ENCODE peak calls at places on chromosomes 11 and 22, in ten cellular contexts. H is brain microvascular endothelial cell; Y is pancreas; C is spleen; O is SK-N-SH; P is fibroblast of mammary gland; B is transverse colon; M is CD8-positive, alpha-beta T cell; L is left ventricle myocardium inferior; R is tibial artery. Z is an unnamed sample.
A peak's percentile ranks its signal among the peaks of the same experiment; 100 is the strongest.

GRCh38 chr22:49189871-49190270 is 637.8 kb downstream of the BRD1 start:
- DNase-seq in H (no peak), L (no peak), R (no peak), M (no peak), O (no peak), P (no peak), B (no peak), Y (no peak), C (peak; percentile 55), Z (no peak)

GRCh38 chr11:2093575-2094353 is 45.4 kb downstream of the IGF2 start:
- DNase-seq in R (peak; percentile 24), B (no peak), O (no peak), M (no peak), P (peak; percentile 66), Y (no peak), L (peak; percentile 63), C (peak; percentile 68), H (no peak), Z (no peak)

GRCh38 chr11:7977251-7977917 is 9.8 kb upstream of the EIF3F start:
- DNase-seq in Y (no peak), C (no peak), H (peak; percentile 74), R (no peak), P (peak; percentile 92), M (no peak), B (no peak), L (no peak), O (no peak), Z (peak; percentile 89)

GRCh38 chr22:32255726-32256125 is 579 bp upstream of the SLC5A4 start:
- DNase-seq in M (no peak), B (no peak), R (no peak), C (no peak), H (no peak), L (no peak), Y (no peak), O (no peak), P (no peak), Z (peak; percentile 6)

GRCh38 chr11:102279641-102280170 is 37.6 kb upstream of the BIRC3 start:
- DNase-seq in L (no peak), H (peak; percentile 7), P (peak; percentile 68), O (no peak), Y (no peak), C (no peak), M (no peak), R (peak; percentile 38), B (peak; percentile 39), Z (peak; percentile 86)

GRCh38 chr22:23525510-23525909 is 54.6 kb downstream of the IGLL1 start:
- DNase-seq in Y (no peak), O (no peak), B (no peak), P (no peak), L (no peak), C (peak; percentile 64), R (no peak), H (no peak), M (no peak), Z (no peak)

GRCh38 chr11:68120212-68121066 is 749 bp downstream of the CHKA start:
- DNase-seq in R (peak; percentile 55), O (peak; percentile 91), C (peak; percentile 94), B (peak; percentile 53), H (no peak), P (peak; percentile 31), L (peak; percentile 52), M (peak; percentile 62), Y (peak; percentile 68), Z (peak; percentile 31)

GRCh38 chr11:81658722-81659121 is 1074.9 kb downstream of the FAM181B start:
- DNase-seq in O (peak; percentile 10), L (no peak), Y (no peak), M (no peak), H (peak; percentile 21), C (no peak), B (no peak), P (peak; percentile 29), R (no peak), Z (peak; percentile 63)

GRCh38 chr11:82315093-82315492 is 418.6 kb downstream of the FAM181B start:
- DNase-seq in P (peak; percentile 19), H (no peak), M (no peak), Y (peak; percentile 11), R (no peak), L (no peak), B (peak; percentile 11), C (no peak), O (peak; percentile 16), Z (no peak)

GRCh38 chr11:38060930-38061329 is 1462.9 kb upstream of the RAG2 start:
- DNase-seq in B (no peak), R (no peak), C (no peak), M (no peak), O (no peak), H (peak; percentile 0), Y (no peak), P (no peak), L (no peak), Z (peak; percentile 15)

GRCh38 chr22:36732609-36733008 is 29.1 kb upstream of the CACNG2 start:
- DNase-seq in C (no peak), O (no peak), H (no peak), R (no peak), P (no peak), B (no peak), L (no peak), M (no peak), Y (peak; percentile 3), Z (no peak)

GRCh38 chr11:2779981-2780849 is 80.4 kb upstream of the KCNQ1OT1 start:
- DNase-seq in L (peak; percentile 21), O (peak; percentile 71), Y (peak; percentile 44), R (peak; percentile 20), P (no peak), B (peak; percentile 10), C (peak; percentile 88), H (no peak), M (peak; percentile 45), Z (peak; percentile 22)

GRCh38 chr11:9001736-9002135 is 2.1 kb downstream of the NRIP3 start:
- DNase-seq in L (no peak), R (no peak), C (no peak), H (peak; percentile 92), O (no peak), P (peak; percentile 85), B (no peak), Y (no peak), M (no peak), Z (peak; percentile 74)

GRCh38 chr11:19398772-19399542 is 158.2 kb upstream of the E2F8 start:
- DNase-seq in H (peak; percentile 45), R (peak; percentile 79), M (no peak), C (no peak), B (peak; percentile 30), L (no peak), Y (peak; percentile 19), P (peak; percentile 98), O (no peak), Z (peak; percentile 97)

DNA sequence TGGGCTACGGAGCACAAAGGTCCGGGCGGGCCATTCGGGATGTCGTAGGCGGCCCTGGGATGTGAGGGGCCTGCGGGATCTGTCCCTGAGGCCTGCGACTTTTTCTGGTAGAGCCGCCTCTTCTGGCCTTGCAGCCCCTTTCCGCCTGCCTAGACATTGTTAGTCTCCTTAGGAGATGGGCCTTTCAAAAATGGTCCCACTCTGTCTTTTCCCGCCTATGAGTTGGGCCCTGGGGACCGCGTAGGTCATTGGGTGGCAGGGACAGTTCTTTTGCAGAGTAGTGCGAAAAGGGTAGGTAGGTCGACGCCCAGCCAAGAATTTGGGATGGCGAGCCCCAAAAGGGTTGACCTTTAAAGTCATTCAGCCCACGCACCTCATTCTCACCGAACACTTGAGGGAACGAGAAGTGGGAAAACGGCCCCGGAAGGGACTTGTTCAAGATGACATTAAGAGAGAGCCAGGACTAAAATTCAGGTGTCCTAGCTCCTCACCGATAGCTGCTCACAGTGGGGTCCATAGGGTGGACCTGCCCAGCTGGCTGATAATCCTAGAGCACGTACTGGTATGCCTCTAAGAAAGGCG is 785 bp downstream of the OTUB1 start:
- DNase-seq in L (no peak), H (no peak), C (no peak), P (no peak), O (no peak), M (no peak), Y (no peak), B (no peak), R (no peak), Z (no peak)
- H3K4me3 ChIP-seq in L (peak overlapping the region; percentile 97), H (peak overlapping the region; percentile 93), C (peak overlapping the region; percentile 100), P (peak overlapping the region; percentile 84), O (peak overlapping the region; percentile 79), M (peak overlapping the region; percentile 65), Y (peak overlapping the region; percentile 96), B (peak overlapping the region; percentile 98), R (peak overlapping the region; percentile 97), Z (peak overlapping the region; percentile 99)

GRCh38 chr11:120696597-120696996 is 185.0 kb downstream of the GRIK4 start:
- DNase-seq in M (no peak), Y (no peak), H (no peak), L (no peak), C (no peak), P (no peak), R (no peak), B (no peak), O (no peak), Z (no peak)
- TF ChIP-seq CTCF in M (no peak), Y (no peak), H (no peak), L (no peak), C (no peak), P (peak; percentile 3), R (no peak), B (no peak), O (peak; percentile 33), Z (no peak)

GRCh38 chr11:61967177-61967923 is at the start of gene FTH1:
- DNase-seq in Y (peak; percentile 90), L (peak; percentile 93), H (peak; percentile 86), M (peak; percentile 94), C (peak; percentile 97), P (peak; percentile 83), R (peak; percentile 87), O (peak; percentile 99), B (peak; percentile 96), Z (peak; percentile 97)

GRCh38 chr11:61968758-61969390 is 1.4 kb upstream of the FTH1 start:
- DNase-seq in C (peak; percentile 72), P (no peak), O (no peak), H (no peak), B (no peak), M (no peak), L (no peak), Y (peak; percentile 13), R (no peak), Z (no peak)

GRCh38 chr11:61969838-61970452 is 2.5 kb upstream of the FTH1 start:
- DNase-seq in B (no peak), O (no peak), H (peak; percentile 31), P (peak; percentile 93), M (no peak), L (no peak), Y (no peak), C (no peak), R (no peak), Z (peak; percentile 92)

GRCh38 chr11:61967924-61968757 is 707 bp upstream of the FTH1 start:
- DNase-seq in L (peak; percentile 51), P (no peak), C (peak; percentile 91), Y (peak; percentile 65), H (no peak), O (peak; percentile 61), M (peak; percentile 71), B (peak; percentile 65), R (no peak), Z (no peak)

GRCh38 chr11:61969391-61969758 is 1.9 kb upstream of the FTH1 start:
- DNase-seq in L (no peak), M (no peak), O (no peak), B (no peak), Y (peak; percentile 4), H (no peak), R (no peak), P (no peak), C (no peak), Z (no peak)
- H3K4me3 ChIP-seq in L (no peak overlapping the region), M (no peak overlapping the region), O (no peak overlapping the region), B (no peak overlapping the region), Y (no peak overlapping the region), H (no peak overlapping the region), R (no peak overlapping the region), P (no peak overlapping the region), C (no peak overlapping the region), Z (no peak overlapping the region)

GRCh38 chr11:6418958-6419611 is at the start of gene APBB1:
- DNase-seq in H (peak; percentile 47), R (peak; percentile 49), M (peak; percentile 88), Y (peak; percentile 52), C (peak; percentile 91), B (peak; percentile 73), P (peak; percentile 46), L (peak; percentile 75), O (peak; percentile 96), Z (peak; percentile 61)
- TF ChIP-seq CTCF in H (peak; percentile 30), R (peak; percentile 26), M (no peak), Y (no peak), C (peak; percentile 23), B (peak; percentile 17), P (no peak), L (peak; percentile 44), O (peak; percentile 19), Z (peak; percentile 24)

Z was measured in choroid plexus epithelial cell.